ENCODE peak calls at places on chromosome 12, in five cellular contexts. L, H, S, U and K are unnamed samples.

GRCh38 chr12:6200266-6201198 is at the start of gene CD9:
- DNase-seq in L (peak; percentile 76), H (no peak), S (peak; percentile 75), U (peak; percentile 87), K (no peak)

GRCh38 chr12:29278673-29279420 is 102.1 kb downstream of the ERGIC2 start:
- DNase-seq in L (no peak), H (no peak), S (no peak), U (no peak), K (no peak)

GRCh38 chr12:50749459-50749882 is 14.4 kb upstream of the ATF1 start:
- DNase-seq in L (no peak), H (no peak), S (no peak), U (no peak), K (no peak)

GRCh38 chr12:38895446-38895845 is 9.9 kb downstream of the CPNE8 start:
- DNase-seq in L (no peak), H (no peak), S (no peak), U (no peak), K (no peak)

GRCh38 chr12:55996201-55996714 is 818 bp upstream of the SUOX start:
- DNase-seq in L (peak; percentile 66), H (peak; percentile 67), S (peak; percentile 67), U (peak; percentile 57), K (no peak)

GRCh38 chr12:102406033-102406584 is 74.3 kb downstream of the IGF1 start:
- DNase-seq in L (no peak), H (no peak), S (peak; percentile 45), U (no peak), K (no peak)

GRCh38 chr12:78918221-78918620 is 53.6 kb downstream of the SYT1 start:
- DNase-seq in L (no peak), H (no peak), S (no peak), U (no peak), K (no peak)

GRCh38 chr12:6250343-6250742 is 50.1 kb downstream of the CD9 start:
- DNase-seq in L (no peak), H (no peak), S (no peak), U (no peak), K (no peak)

GRCh38 chr12:111338096-111338495 is 30.8 kb downstream of the PHETA1 start:
- DNase-seq in L (no peak), H (no peak), S (no peak), U (no peak), K (no peak)

GRCh38 chr12:1836854-1837411 is 16.6 kb downstream of the LRTM2 start:
- DNase-seq in L (no peak), H (peak; percentile 17), S (no peak), U (no peak), K (no peak)

GRCh38 chr12:7112041-7112440 is 3.0 kb upstream of the C1RL start:
- DNase-seq in L (no peak), H (no peak), S (no peak), U (no peak), K (peak; percentile 63)

GRCh38 chr12:47079365-47079893 is at the start of gene PCED1B:
- DNase-seq in L (no peak), H (peak; percentile 8), S (peak; percentile 70), U (peak; percentile 41), K (peak; percentile 87)

GRCh38 chr12:118432812-118433540 is 56.6 kb downstream of the SUDS3 start:
- DNase-seq in L (no peak), H (peak; percentile 9), S (no peak), U (no peak), K (no peak)

GRCh38 chr12:115037830-115038229 is 353.9 kb upstream of the TBX3 start:
- DNase-seq in L (no peak), H (no peak), S (no peak), U (no peak), K (no peak)

GRCh38 chr12:38124247-38125012 is 192.1 kb upstream of the ALG10B start:
- DNase-seq in L (peak; percentile 44), H (peak; percentile 89), S (peak; percentile 56), U (no peak), K (no peak)

GRCh38 chr12:402127-402456 is 648 bp downstream of the CCDC77 start:
- DNase-seq in L (no peak), H (peak; percentile 42), S (no peak), U (no peak), K (no peak)

GRCh38 chr12:13538136-13538535 is 341.6 kb downstream of the EMP1 start:
- DNase-seq in L (no peak), H (no peak), S (no peak), U (no peak), K (no peak)

GRCh38 chr12:79658221-79658620 is 32.5 kb downstream of the PAWR start:
- DNase-seq in L (no peak), H (no peak), S (no peak), U (no peak), K (no peak)

GRCh38 chr12:101670007-101670671 is 27.3 kb upstream of the CHPT1 start:
- DNase-seq in L (peak; percentile 44), H (peak; percentile 66), S (no peak), U (peak; percentile 42), K (no peak)

GRCh38 chr12:90854136-90854689 is 100.8 kb downstream of the CCER1 start:
- DNase-seq in L (peak; percentile 31), H (peak; percentile 12), S (no peak), U (peak; percentile 7), K (no peak)

GRCh38 chr12:3342051-3342450 is 149.0 kb upstream of the PRMT8 start:
- DNase-seq in L (no peak), H (no peak), S (peak; percentile 29), U (no peak), K (no peak)

GRCh38 chr12:119486599-119487154 is 106.9 kb upstream of the TMEM233 start:
- DNase-seq in L (no peak), H (no peak), S (no peak), U (no peak), K (no peak)

GRCh38 chr12:93419388-93420034 is 22.2 kb downstream of the UBE2N start:
- DNase-seq in L (peak; percentile 58), H (peak; percentile 49), S (no peak), U (peak; percentile 39), K (no peak)

GRCh38 chr12:40058721-40059190 is 47.1 kb downstream of the SLC2A13 start:
- DNase-seq in L (no peak), H (no peak), S (no peak), U (no peak), K (no peak)

GRCh38 chr12:40056357-40056756 is 49.5 kb downstream of the SLC2A13 start:
- DNase-seq in L (no peak), H (no peak), S (no peak), U (no peak), K (no peak)

GRCh38 chr12:40055776-40056175 is 50.1 kb downstream of the SLC2A13 start:
- DNase-seq in L (no peak), H (no peak), S (no peak), U (no peak), K (no peak)

GRCh38 chr12:40054554-40055226 is 51.2 kb downstream of the SLC2A13 start:
- DNase-seq in L (peak; percentile 21), H (no peak), S (no peak), U (no peak), K (no peak)

GRCh38 chr12:40055227-40055579 is 50.7 kb downstream of the SLC2A13 start:
- DNase-seq in L (no peak), H (no peak), S (no peak), U (no peak), K (no peak)
- H3K27ac ChIP-seq in L (no peak overlapping the region), H (no peak overlapping the region), S (no peak overlapping the region), U (no peak overlapping the region), K (peak overlapping the region; percentile 2)

DNA sequence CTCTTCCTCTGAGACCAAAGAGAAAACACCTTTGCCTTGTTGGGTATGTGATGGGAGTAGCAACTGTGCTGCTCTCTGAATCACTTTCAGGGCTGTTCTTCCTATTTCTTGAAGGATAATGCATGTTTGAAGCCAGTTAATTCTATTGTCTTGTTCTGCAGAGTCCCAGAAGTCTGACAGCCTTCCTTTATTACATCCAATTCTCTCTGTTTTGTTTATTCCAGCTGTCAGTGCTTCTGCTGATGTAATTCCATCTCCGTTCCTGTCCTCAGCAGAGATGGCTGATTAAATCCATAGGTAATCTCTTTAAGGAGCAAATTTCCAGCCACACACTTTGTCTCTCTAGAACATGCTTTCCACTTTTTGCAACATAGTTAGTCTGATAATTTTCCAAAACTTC is 59.7 kb downstream of the MGAT4C start:
- DNase-seq in L (no peak), H (no peak), S (no peak), U (no peak), K (no peak)
- TF ChIP-seq EP300 in L (no peak), H (no peak), S (no peak), U (no peak), K (no peak)

DNA sequence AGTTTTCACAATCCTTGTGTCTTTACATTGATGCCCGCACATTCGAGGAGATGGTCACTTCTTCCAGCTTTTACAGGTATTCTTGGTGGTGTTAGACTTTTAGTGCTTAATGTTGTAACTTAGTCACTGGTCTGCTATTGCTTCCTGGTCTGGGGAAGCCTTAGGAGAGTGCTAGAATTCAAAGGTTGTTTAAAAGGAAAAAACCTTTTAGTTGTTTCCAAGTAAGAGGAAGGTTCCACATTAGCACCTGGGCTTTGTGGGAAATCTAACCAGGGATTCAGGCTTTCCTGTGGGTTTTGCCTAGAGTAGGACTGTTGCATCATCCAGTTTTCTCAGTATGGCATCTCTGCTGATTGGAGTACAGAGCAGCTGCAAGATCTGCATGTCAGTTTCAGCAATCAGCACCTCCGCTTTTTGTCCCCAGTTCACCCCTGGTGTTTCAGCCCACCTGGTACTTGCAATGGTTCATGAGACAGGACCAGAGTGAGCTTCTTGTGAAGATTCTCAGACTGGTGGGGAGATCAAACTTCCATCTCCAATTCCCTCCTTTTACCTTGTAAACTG is 44.0 kb upstream of the PLBD1 start:
- DNase-seq in L (no peak), H (no peak), S (no peak), U (no peak), K (no peak)
- H3K4me1 ChIP-seq in L (no peaks in the 10 kb centered on the region), H (no peaks in the 10 kb centered on the region), S (no peaks in the 10 kb centered on the region), U (no peaks in the 10 kb centered on the region), K (peaks cover 25% of the 10 kb centered on the region)

GRCh38 chr12:11861155-11861863 is 209.4 kb upstream of the BCL2L14 start:
- DNase-seq in L (no peak), H (no peak), S (no peak), U (no peak), K (no peak)

GRCh38 chr12:11863988-11864387 is 206.8 kb upstream of the BCL2L14 start:
- DNase-seq in L (no peak), H (no peak), S (no peak), U (no peak), K (no peak)

GRCh38 chr12:11862794-11863193 is 207.9 kb upstream of the BCL2L14 start:
- DNase-seq in L (no peak), H (no peak), S (no peak), U (no peak), K (no peak)

GRCh38 chr12:11863478-11863906 is 207.2 kb upstream of the BCL2L14 start:
- DNase-seq in L (no peak), H (no peak), S (peak; percentile 45), U (no peak), K (no peak)

DNA sequence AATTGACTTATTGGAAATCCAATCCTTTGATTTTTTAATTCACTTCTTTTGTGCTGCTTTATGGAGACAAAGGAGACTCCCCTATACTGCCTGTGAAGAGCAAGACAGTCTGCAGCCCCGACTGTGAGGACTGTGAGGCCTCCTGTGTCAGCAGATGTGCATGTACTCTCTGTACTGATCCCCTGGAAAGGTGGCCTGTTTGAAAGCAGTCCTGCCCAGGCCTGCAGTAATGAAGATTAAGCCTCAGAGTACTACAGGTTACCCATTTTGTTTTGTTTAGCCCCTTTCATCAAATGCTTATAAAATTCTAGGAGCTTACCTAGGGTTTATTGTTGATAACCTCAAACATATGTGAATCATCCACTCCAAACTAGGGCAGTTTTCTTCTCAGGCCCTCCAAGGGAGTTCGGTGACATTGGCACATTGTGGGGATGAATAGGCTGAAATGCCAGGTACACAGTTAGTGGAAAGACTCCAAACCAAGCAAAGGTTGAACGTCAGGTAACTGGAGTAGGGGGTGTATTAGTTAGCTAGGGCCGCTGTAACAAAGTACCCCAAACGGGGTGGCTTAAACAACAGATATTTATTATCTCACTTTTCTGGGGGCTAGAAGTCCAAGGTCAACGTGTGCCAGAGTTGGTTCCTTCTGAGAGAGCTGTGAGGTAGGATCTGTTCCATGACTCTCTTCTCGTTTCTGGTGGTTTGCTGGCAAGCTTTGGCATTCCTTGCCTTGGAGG is 208.7 kb upstream of the BCL2L14 start:
- DNase-seq in L (no peak), H (no peak), S (no peak), U (no peak), K (no peak)
- H3K27ac ChIP-seq in L (no peak overlapping the region), H (no peak overlapping the region), S (peak overlapping the region; percentile 19), U (no peak overlapping the region), K (peak overlapping the region; percentile 77)